ENCODE peak calls at places on chromosome 1, in four cellular contexts. P, Y, I and B are unnamed samples.

GRCh38 chr1:87200875-87201638 is 127.6 kb upstream of the LMO4 start:
- DNase-seq in P (peak), Y (no peak), I (no peak), B (no peak)

GRCh38 chr1:156491151-156491949 is 9.2 kb downstream of the MEF2D start:
- DNase-seq in P (no peak), Y (no peak), I (no peak), B (no peak)

GRCh38 chr1:150981177-150981804 is 801 bp upstream of the ANXA9 start:
- DNase-seq in P (peak), Y (no peak), I (no peak), B (no peak)

GRCh38 chr1:230458509-230458908 is 32.4 kb upstream of the PGBD5 start:
- DNase-seq in P (no peak), Y (no peak), I (peak), B (no peak)

GRCh38 chr1:56157477-56157876 is 421.9 kb downstream of the PLPP3 start:
- DNase-seq in P (no peak), Y (no peak), I (no peak), B (no peak)

GRCh38 chr1:228899421-228899956 is 164.2 kb downstream of the RHOU start:
- DNase-seq in P (no peak), Y (no peak), I (no peak), B (no peak)

GRCh38 chr1:109760581-109761226 is 3.0 kb downstream of the EPS8L3 start:
- DNase-seq in P (no peak), Y (no peak), I (no peak), B (no peak)

GRCh38 chr1:179926494-179927205 is 28.0 kb upstream of the CEP350 start:
- DNase-seq in P (no peak), Y (peak), I (peak), B (peak)

GRCh38 chr1:220791959-220792358 is 5.2 kb downstream of the MTARC1 start:
- DNase-seq in P (no peak), Y (no peak), I (no peak), B (no peak)

GRCh38 chr1:153572569-153573015 is 6.9 kb upstream of the S100A2 start:
- DNase-seq in P (peak), Y (no peak), I (peak), B (no peak)

GRCh38 chr1:224287714-224288113 is 42.3 kb downstream of the NVL start:
- DNase-seq in P (peak), Y (no peak), I (no peak), B (no peak)

GRCh38 chr1:234975122-234975940 is 153.3 kb downstream of the TOMM20 start:
- DNase-seq in P (no peak), Y (no peak), I (peak), B (no peak)

GRCh38 chr1:205604825-205605544 is 26.8 kb downstream of the ELK4 start:
- DNase-seq in P (no peak), Y (no peak), I (no peak), B (no peak)

GRCh38 chr1:193537266-193538003 is 351.0 kb upstream of the B3GALT2 start:
- DNase-seq in P (no peak), Y (no peak), I (no peak), B (no peak)

GRCh38 chr1:87513270-87513669 is 184.6 kb downstream of the LMO4 start:
- DNase-seq in P (peak), Y (peak), I (no peak), B (no peak)

GRCh38 chr1:204258213-204259115 is 44.7 kb upstream of the GOLT1A start:
- DNase-seq in P (peak), Y (peak), I (peak), B (no peak)

GRCh38 chr1:76269175-76269574 is 194.6 kb downstream of the ST6GALNAC3 start:
- DNase-seq in P (peak), Y (peak), I (peak), B (no peak)

GRCh38 chr1:153611024-153611352 is 1.9 kb downstream of the S100A16 start:
- DNase-seq in P (no peak), Y (no peak), I (peak), B (no peak)

GRCh38 chr1:83500987-83501591 is 497.8 kb downstream of the TTLL7 start:
- DNase-seq in P (no peak), Y (no peak), I (no peak), B (no peak)

GRCh38 chr1:192266645-192267044 is 50.1 kb upstream of the RGS21 start:
- DNase-seq in P (no peak), Y (no peak), I (no peak), B (no peak)
- H3K4me3 ChIP-seq in P (no peak), Y (no peak), I (no peak), B (no peak)

GRCh38 chr1:162206300-162206699 is 136.8 kb downstream of the NOS1AP start:
- DNase-seq in P (no peak), Y (no peak), I (no peak), B (no peak)

GRCh38 chr1:162206749-162207635 is 137.5 kb downstream of the NOS1AP start:
- DNase-seq in P (no peak), Y (no peak), I (no peak), B (no peak)

GRCh38 chr1:162207862-162208261 is 138.4 kb downstream of the NOS1AP start:
- DNase-seq in P (no peak), Y (no peak), I (no peak), B (no peak)

GRCh38 chr1:162204129-162204882 is 134.8 kb downstream of the NOS1AP start:
- DNase-seq in P (no peak), Y (no peak), I (no peak), B (no peak)

GRCh38 chr1:162204883-162205132 is 135.3 kb downstream of the NOS1AP start:
- DNase-seq in P (no peak), Y (no peak), I (no peak), B (no peak)
- H3K4me3 ChIP-seq in P (no peak), Y (no peak), I (no peak), B (no peak)

GRCh38 chr1:91170571-91170970 is 148.7 kb upstream of the ZNF644 start:
- DNase-seq in P (no peak), Y (no peak), I (no peak), B (no peak)

GRCh38 chr1:91174734-91175133 is 152.9 kb upstream of the ZNF644 start:
- DNase-seq in P (no peak), Y (no peak), I (no peak), B (no peak)

GRCh38 chr1:91173379-91173890 is 151.6 kb upstream of the ZNF644 start:
- DNase-seq in P (no peak), Y (no peak), I (no peak), B (no peak)

GRCh38 chr1:91176250-91176649 is 154.4 kb upstream of the ZNF644 start:
- DNase-seq in P (no peak), Y (no peak), I (no peak), B (no peak)

DNA sequence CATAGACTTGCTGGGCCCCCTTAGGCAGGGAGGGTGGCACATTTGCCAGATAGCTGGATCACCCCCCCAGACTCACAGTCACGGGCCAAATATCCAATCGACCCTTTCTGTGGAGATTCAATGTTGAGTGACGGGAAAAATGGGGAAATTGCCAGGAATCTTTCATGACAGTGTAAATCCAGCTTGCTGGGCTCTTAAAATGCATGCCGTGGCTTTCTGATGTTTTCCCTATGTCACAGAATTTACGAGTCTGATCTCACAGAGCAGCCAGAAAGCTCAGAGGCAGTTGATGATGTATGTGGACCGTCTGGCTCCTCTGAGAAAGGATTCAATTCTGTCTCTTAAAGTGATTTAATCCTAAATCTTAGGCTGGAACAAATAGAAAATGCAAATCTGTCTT is 150.1 kb upstream of the ZNF644 start:
- DNase-seq in P (no peak), Y (no peak), I (no peak), B (no peak)
- H3K4me3 ChIP-seq in P (no peak), Y (no peak), I (no peak), B (peak)

DNA sequence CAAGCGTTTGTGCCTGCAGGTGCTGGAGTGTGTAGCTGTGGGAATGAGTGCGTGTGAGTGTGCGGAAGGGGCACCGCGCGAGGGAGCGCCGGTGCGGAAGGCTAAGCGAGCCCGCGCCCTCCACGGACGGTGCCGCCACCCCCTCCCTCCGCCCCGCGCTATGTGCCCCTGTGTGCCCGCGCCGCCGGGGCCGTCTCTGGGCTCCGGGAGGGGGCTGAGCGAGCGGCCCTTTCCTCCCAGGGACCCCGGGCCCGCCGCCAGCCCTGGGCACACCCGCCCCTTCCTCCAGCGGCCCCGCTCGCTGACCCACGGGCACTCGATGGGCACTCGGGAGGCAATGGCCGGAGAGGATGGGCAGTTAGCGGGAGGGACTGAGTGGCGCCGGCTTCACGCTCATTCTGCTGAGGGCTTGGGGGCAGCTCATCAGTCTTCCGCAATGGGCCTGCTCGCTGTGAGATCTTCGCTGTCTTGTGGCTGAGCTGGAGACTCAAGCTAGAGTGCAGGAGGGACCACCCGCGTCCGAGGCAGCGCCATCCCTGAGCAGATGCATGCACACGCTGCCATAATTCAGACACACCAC is 8.6 kb upstream of the ADGRB2 start:
- DNase-seq in P (no peak), Y (no peak), I (no peak), B (no peak)
- H3K4me3 ChIP-seq in P (peak), Y (peak), I (no peak), B (no peak)

DNA sequence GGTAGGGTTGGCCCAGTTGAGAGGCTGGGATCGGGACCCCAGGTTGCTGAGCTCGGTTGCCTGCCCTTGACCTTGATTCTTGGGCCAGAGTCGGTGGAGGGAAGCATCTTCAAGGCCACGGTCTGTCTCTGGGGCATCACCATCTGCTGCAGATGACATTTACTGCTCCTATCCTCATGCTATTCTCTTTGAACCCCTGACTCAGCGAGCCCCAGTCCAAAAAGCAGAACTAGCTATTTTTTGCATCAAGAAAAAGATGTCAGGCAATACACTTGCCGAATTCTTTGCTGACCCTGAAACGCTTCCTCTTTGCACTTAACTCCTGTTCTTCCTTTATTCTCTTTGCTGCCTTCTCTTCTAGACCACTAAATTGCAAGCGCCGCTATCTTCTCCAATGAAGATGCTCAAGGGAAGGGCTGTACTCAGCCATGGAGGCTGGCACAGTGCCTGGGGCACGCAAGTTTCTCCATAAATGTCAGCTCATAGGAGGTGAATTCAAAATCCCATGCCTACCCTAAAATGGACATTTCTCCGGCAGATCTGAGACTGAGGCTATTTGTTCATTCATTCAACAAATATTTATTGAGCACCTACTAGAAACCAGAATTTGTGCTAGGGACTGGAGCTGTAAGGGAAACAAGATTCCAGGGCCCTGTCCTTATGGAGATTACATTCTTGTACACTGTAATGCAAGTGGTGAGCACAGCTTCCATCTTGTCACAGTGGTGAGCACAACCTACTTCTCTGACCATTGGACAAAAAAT is 20.5 kb upstream of the CAPZB start:
- DNase-seq in P (no peak), Y (no peak), I (no peak), B (no peak)
- H3K4me3 ChIP-seq in P (no peak), Y (peak), I (no peak), B (no peak)